ENCODE peak calls at places on chromosomes 7 and 10, in six cellular contexts. B is A549; S is aorta; M is naive thymus-derived CD8-positive, alpha-beta T cell; G is gastrocnemius medialis; J is CD8-positive, alpha-beta T cell. O is an unnamed sample.

GRCh38 chr10:121734517-121735137 is 136.4 kb upstream of the FGFR2 start:
- ATAC-seq in B (peak; percentile 58), S (peak; percentile 40), M (no peak), G (no peak), J (no peak), O (no peak)

GRCh38 chr10:8088504-8088903 is 34.0 kb downstream of the GATA3 start:
- ATAC-seq in B (no peak), S (no peak), M (peak; percentile 97), G (no peak), J (peak; percentile 93), O (no peak)

GRCh38 chr7:157000047-157000726 is 10.3 kb downstream of the MNX1 start:
- ATAC-seq in B (peak; percentile 38), S (no peak), M (peak; percentile 24), G (no peak), J (no peak), O (peak; percentile 18)

GRCh38 chr10:89392974-89393373 is 551 bp downstream of the IFIT1 start:
- ATAC-seq in B (peak; percentile 49), S (peak; percentile 81), M (peak; percentile 48), G (peak; percentile 68), J (no peak), O (peak; percentile 80)

GRCh38 chr10:130453721-130454542 is 317.7 kb downstream of the GLRX3 start:
- ATAC-seq in B (no peak), S (peak; percentile 8), M (no peak), G (no peak), J (no peak), O (no peak)

GRCh38 chr7:102469351-102469971 is 4.7 kb downstream of the LRWD1 start:
- ATAC-seq in B (no peak), S (no peak), M (no peak), G (no peak), J (no peak), O (no peak)

GRCh38 chr7:29217112-29217511 is 22.5 kb downstream of the CHN2 start:
- ATAC-seq in B (no peak), S (no peak), M (no peak), G (no peak), J (no peak), O (no peak)

GRCh38 chr7:74587435-74588126 is 69.9 kb upstream of the GTF2I start:
- ATAC-seq in B (peak; percentile 95), S (peak; percentile 95), M (no peak), G (peak; percentile 63), J (no peak), O (peak; percentile 97)

GRCh38 chr7:114459574-114459973 is 45.0 kb downstream of the FOXP2 start:
- ATAC-seq in B (no peak), S (no peak), M (no peak), G (no peak), J (no peak), O (no peak)

GRCh38 chr10:102948786-102949185 is 30.7 kb downstream of the CNNM2 start:
- ATAC-seq in B (no peak), S (no peak), M (no peak), G (no peak), J (no peak), O (no peak)

GRCh38 chr10:129517680-129518057 is 50.6 kb downstream of the MGMT start:
- ATAC-seq in B (no peak), S (no peak), M (no peak), G (no peak), J (no peak), O (no peak)

GRCh38 chr10:118668228-118668952 is 72.9 kb upstream of the PRLHR start:
- ATAC-seq in B (no peak), S (no peak), M (peak; percentile 17), G (no peak), J (no peak), O (no peak)

GRCh38 chr10:15237351-15237750 is 68.9 kb upstream of the NMT2 start:
- ATAC-seq in B (peak; percentile 70), S (peak; percentile 80), M (no peak), G (no peak), J (no peak), O (peak; percentile 71)

GRCh38 chr10:30374353-30374752 is 25.3 kb upstream of the MTPAP start:
- ATAC-seq in B (no peak), S (no peak), M (no peak), G (no peak), J (no peak), O (no peak)

GRCh38 chr7:129843365-129843898 is 109.3 kb downstream of the UBE2H start:
- ATAC-seq in B (no peak), S (no peak), M (no peak), G (no peak), J (no peak), O (no peak)

GRCh38 chr10:113111900-113112853 is 162.1 kb downstream of the TCF7L2 start:
- ATAC-seq in B (no peak), S (peak; percentile 62), M (no peak), G (peak; percentile 84), J (no peak), O (peak; percentile 73)

GRCh38 chr7:151381083-151381332 is 28.8 kb downstream of the WDR86 start:
- ATAC-seq in B (no peak), S (no peak), M (peak; percentile 18), G (no peak), J (peak; percentile 9), O (no peak)

GRCh38 chr10:118583611-118584010 is 11.8 kb downstream of the PRLHR start:
- ATAC-seq in B (no peak), S (no peak), M (no peak), G (no peak), J (no peak), O (no peak)

GRCh38 chr10:546971-547590 is 142.4 kb downstream of the DIP2C start:
- ATAC-seq in B (no peak), S (no peak), M (no peak), G (no peak), J (no peak), O (no peak)

GRCh38 chr10:62811159-62811875 is 4.8 kb downstream of the EGR2 start:
- ATAC-seq in B (no peak), S (no peak), M (no peak), G (no peak), J (no peak), O (no peak)

GRCh38 chr10:13327516-13327915 is 20.6 kb downstream of the SEPHS1 start:
- ATAC-seq in B (no peak), S (no peak), M (no peak), G (peak; percentile 75), J (no peak), O (no peak)

GRCh38 chr7:151245360-151246160 is 2.9 kb downstream of the SMARCD3 start:
- ATAC-seq in B (peak; percentile 37), S (peak; percentile 50), M (peak; percentile 75), G (no peak), J (peak; percentile 76), O (peak; percentile 40)

O was measured in gastroesophageal sphincter.